ENCODE peak calls at places on chromosomes 7 and 10, in four cellular contexts. S, F, M and I are unnamed samples.

GRCh38 chr10:96512997-96513685 is 585 bp downstream of the TLL2 start:
- DNase-seq in F (peak; percentile 36), M (peak; percentile 66), S (no peak), I (no peak)

GRCh38 chr10:13338337-13339128 is 9.6 kb downstream of the SEPHS1 start:
- DNase-seq in M (no peak), S (no peak), F (no peak), I (no peak)

GRCh38 chr10:114163062-114163861 is 10.7 kb downstream of the CCDC186 start:
- DNase-seq in S (no peak), M (no peak), F (no peak), I (no peak)

GRCh38 chr10:114265392-114266053 is 26.5 kb downstream of the VWA2 start:
- DNase-seq in S (no peak), M (no peak), F (peak; percentile 55), I (no peak)

GRCh38 chr10:99775850-99776249 is 6.6 kb upstream of the ABCC2 start:
- DNase-seq in F (no peak), S (no peak), M (no peak), I (no peak)

GRCh38 chr7:100190059-100190711 is 12.5 kb downstream of the STAG3 start:
- DNase-seq in S (no peak), F (no peak), M (no peak), I (no peak)

GRCh38 chr7:31710171-31710570 is 23.2 kb downstream of the PPP1R17 start:
- DNase-seq in M (no peak), S (no peak), F (no peak), I (no peak)

GRCh38 chr7:146826338-146826737 is 709.7 kb downstream of the CNTNAP2 start:
- DNase-seq in S (no peak), M (no peak), F (no peak), I (no peak)

GRCh38 chr10:815338-816104 is 116.0 kb downstream of the LARP4B start:
- DNase-seq in F (no peak), S (no peak), M (peak; percentile 14), I (no peak)

GRCh38 chr7:149855368-149856305 is 17.5 kb downstream of the ZNF862 start:
- DNase-seq in S (no peak), M (no peak), F (no peak), I (no peak)

GRCh38 chr7:105705427-105705826 is 124.1 kb upstream of the EFCAB10 start:
- DNase-seq in F (no peak), M (no peak), S (no peak), I (no peak)

GRCh38 chr10:97454330-97455036 is 8.5 kb downstream of the ZDHHC16 start:
- DNase-seq in F (no peak), S (peak; percentile 29), M (no peak), I (no peak)

GRCh38 chr10:32958992-32959703 is 1.1 kb upstream of the ITGB1 start:
- DNase-seq in S (no peak), F (no peak), M (no peak), I (no peak)

GRCh38 chr7:84389242-84389641 is 194.7 kb upstream of the SEMA3A start:
- DNase-seq in M (no peak), F (no peak), S (no peak), I (no peak)

GRCh38 chr7:138670594-138670993 is 30.6 kb downstream of the SVOPL start:
- DNase-seq in M (no peak), S (no peak), F (no peak), I (no peak)

GRCh38 chr7:74396993-74397392 is 56.7 kb upstream of the GTF2IRD1 start:
- DNase-seq in M (no peak), F (no peak), S (no peak), I (no peak)

GRCh38 chr10:76433161-76434005 is 1002.0 kb downstream of the LRMDA start:
- DNase-seq in S (no peak), F (peak; percentile 72), M (no peak), I (no peak)

GRCh38 chr7:93551931-93552330 is 22.6 kb downstream of the CALCR start:
- DNase-seq in M (no peak), S (no peak), F (no peak), I (no peak)

GRCh38 chr7:151426486-151426905 is 13.4 kb downstream of the CRYGN start:
- DNase-seq in F (peak; percentile 63), S (no peak), M (no peak), I (peak; percentile 46)

GRCh38 chr10:84298077-84298476 is 30.3 kb upstream of the CCSER2 start:
- DNase-seq in F (no peak), S (no peak), M (no peak), I (no peak)

GRCh38 chr7:157518514-157519175 is 181.8 kb downstream of the DNAJB6 start:
- DNase-seq in S (no peak), F (no peak), M (no peak), I (no peak)

GRCh38 chr7:16587785-16588184 is 57.8 kb downstream of the ANKMY2 start:
- DNase-seq in F (no peak), S (no peak), M (no peak), I (no peak)
- TF ChIP-seq CTCF in F (no peak), S (no peak), M (no peak), I (no peak)

GRCh38 chr10:34612938-34613337 is 202.2 kb downstream of the PARD3 start:
- DNase-seq in F (no peak), M (no peak), S (no peak), I (no peak)

GRCh38 chr10:34612446-34612845 is 202.7 kb downstream of the PARD3 start:
- DNase-seq in S (no peak), M (no peak), F (no peak), I (no peak)

GRCh38 chr10:34613491-34613890 is 201.6 kb downstream of the PARD3 start:
- DNase-seq in F (no peak), M (no peak), S (no peak), I (no peak)

GRCh38 chr10:34618611-34619010 is 196.5 kb downstream of the PARD3 start:
- DNase-seq in M (no peak), S (no peak), F (no peak), I (no peak)

DNA sequence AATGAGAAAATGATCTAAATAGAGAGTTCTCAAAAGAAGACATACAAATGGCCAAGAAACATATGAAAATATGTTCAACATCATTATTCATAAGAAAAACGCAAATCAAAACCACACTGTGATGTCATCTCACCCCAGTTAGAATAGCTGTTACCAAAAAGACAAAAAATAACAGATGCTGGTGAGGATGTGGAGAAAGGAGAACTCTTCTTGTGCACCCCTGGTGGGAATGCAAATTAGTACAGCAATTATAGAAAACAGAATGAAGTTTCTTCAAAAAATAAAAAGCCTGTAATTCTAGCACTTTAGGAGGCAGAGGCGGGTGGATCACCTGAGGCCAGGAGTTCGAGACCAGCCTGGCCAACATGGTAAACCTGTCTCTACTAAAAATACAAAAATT is 199.3 kb downstream of the PARD3 start:
- DNase-seq in S (no peak), M (no peak), F (no peak), I (no peak)
- TF ChIP-seq CTCF in S (no peak), M (no peak), F (no peak), I (no peak)

GRCh38 chr7:25216837-25217236 is 11.4 kb downstream of the NPVF start:
- DNase-seq in F (no peak), S (no peak), M (no peak), I (no peak)

GRCh38 chr7:25221009-25221408 is 7.3 kb downstream of the NPVF start:
- DNase-seq in S (no peak), M (no peak), F (no peak), I (no peak)

GRCh38 chr7:25215694-25216335 is 12.5 kb downstream of the NPVF start:
- DNase-seq in F (no peak), M (no peak), S (no peak), I (no peak)
- TF ChIP-seq CTCF in F (no peak), M (no peak), S (no peak), I (no peak)

GRCh38 chr7:148750442-148751355 is 52.0 kb downstream of the CUL1 start:
- DNase-seq in M (no peak), S (no peak), F (no peak), I (no peak)

GRCh38 chr7:148746139-148746538 is 47.4 kb downstream of the CUL1 start:
- DNase-seq in S (no peak), M (no peak), F (no peak), I (no peak)

GRCh38 chr7:148753224-148753623 is 54.5 kb downstream of the CUL1 start:
- DNase-seq in M (no peak), S (no peak), F (no peak), I (no peak)

GRCh38 chr7:148747274-148747673 is 48.6 kb downstream of the CUL1 start:
- DNase-seq in F (no peak), S (no peak), M (no peak), I (peak; percentile 42)
- TF ChIP-seq CTCF in F (no peak), S (no peak), M (no peak), I (no peak)

GRCh38 chr7:52209658-52210057 is 825.8 kb upstream of the POM121L12 start:
- DNase-seq in F (no peak), S (no peak), M (no peak), I (no peak)
- TF ChIP-seq CTCF in F (no peak), S (no peak), M (no peak), I (no peak)